ENCODE peak calls at places on chromosomes 12 and 14, in four cellular contexts. D is SK-N-MC, E is mesothelial cell of epicardium, S is NCI-H1105. Z is an unnamed sample.

GRCh38 chr14:100532154-100532915 is 54.9 kb downstream of the BEGAIN start:
- DNase-seq in D (no peak), S (no peak), E (no peak), Z (no peak)

GRCh38 chr12:724194-724855 is 28.1 kb upstream of the WNK1 start:
- DNase-seq in E (peak; percentile 43), D (no peak), S (no peak), Z (peak; percentile 23)

GRCh38 chr12:14450479-14450878 is 85.0 kb downstream of the ATF7IP start:
- DNase-seq in D (no peak), E (no peak), S (no peak), Z (no peak)

GRCh38 chr12:2168808-2169207 is 116.0 kb downstream of the CACNA1C start:
- DNase-seq in D (no peak), E (no peak), S (no peak), Z (no peak)

GRCh38 chr12:22332191-22332590 is 2.3 kb downstream of the ST8SIA1 start:
- DNase-seq in S (no peak), D (no peak), E (no peak), Z (no peak)

GRCh38 chr14:64732066-64732465 is 27.8 kb downstream of the PLEKHG3 start:
- DNase-seq in E (no peak), S (no peak), D (no peak), Z (no peak)

GRCh38 chr12:108720757-108721514 is 10.4 kb downstream of the CORO1C start:
- DNase-seq in E (no peak), S (no peak), D (no peak), Z (no peak)

GRCh38 chr12:11695321-11695720 is 45.8 kb downstream of the ETV6 start:
- DNase-seq in S (no peak), D (no peak), E (no peak), Z (no peak)

GRCh38 chr12:123126294-123127144 is 24.4 kb downstream of the PITPNM2 start:
- DNase-seq in S (no peak), D (no peak), E (no peak), Z (no peak)

GRCh38 chr12:29051221-29051620 is 97.9 kb upstream of the FAR2 start:
- DNase-seq in S (no peak), D (no peak), E (no peak), Z (no peak)

GRCh38 chr12:115042341-115042740 is 358.4 kb upstream of the TBX3 start:
- DNase-seq in S (no peak), E (no peak), D (no peak), Z (no peak)

GRCh38 chr14:64442300-64442988 is 22.9 kb upstream of the AKAP5 start:
- DNase-seq in D (no peak), S (no peak), E (no peak), Z (no peak)

GRCh38 chr12:109126781-109127180 is 10.4 kb downstream of the ACACB start:
- DNase-seq in D (no peak), E (no peak), S (no peak), Z (no peak)

GRCh38 chr12:59452259-59452658 is 143.6 kb upstream of the SLC16A7 start:
- DNase-seq in S (no peak), D (no peak), E (no peak), Z (no peak)

GRCh38 chr12:82948462-82948861 is 261.8 kb downstream of the TMTC2 start:
- DNase-seq in D (no peak), E (no peak), S (no peak), Z (no peak)

GRCh38 chr12:47773062-47773857 is at the start of gene SLC48A1:
- DNase-seq in D (no peak), S (peak; percentile 73), E (peak; percentile 83), Z (no peak)